ENCODE peak calls at places on chromosomes 11 and 22, in four cellular contexts. One of them, this sample, is unnamed.

GRCh38 chr11:1397146-1397861 is 7.6 kb downstream of the BRSK2 start:
- DNase-seq in CD8-positive, alpha-beta memory T cell: no peak
- DNase-seq in stimulated activated CD4-positive, alpha-beta T cell treated with anti-CD3 and anti-CD28 coated beads, Interleukin-12 subunit alpha, Interleukin-12 subunit beta, amount 100 ng/mL, for 4 hours: no peak
- DNase-seq in endothelial cell of umbilical vein: no peak
- DNase-seq in this sample: no peak

GRCh38 chr22:38984224-38984623 is 2.1 kb downstream of the APOBEC3B start:
- DNase-seq in endothelial cell of umbilical vein: no peak
- DNase-seq in CD8-positive, alpha-beta memory T cell: no peak
- DNase-seq in stimulated activated CD4-positive, alpha-beta T cell treated with anti-CD3 and anti-CD28 coated beads, Interleukin-12 subunit alpha, Interleukin-12 subunit beta, amount 100 ng/mL, for 4 hours: no peak
- DNase-seq in this sample: no peak

GRCh38 chr11:27196040-27196897 is 155.7 kb downstream of the BBOX1 start:
- DNase-seq in stimulated activated CD4-positive, alpha-beta T cell treated with anti-CD3 and anti-CD28 coated beads, Interleukin-12 subunit alpha, Interleukin-12 subunit beta, amount 100 ng/mL, for 4 hours: no peak
- DNase-seq in endothelial cell of umbilical vein: no peak
- DNase-seq in CD8-positive, alpha-beta memory T cell: no peak
- DNase-seq in this sample: no peak

GRCh38 chr11:117828641-117829368 is 4.3 kb upstream of the FXYD2 start:
- DNase-seq in CD8-positive, alpha-beta memory T cell: peak
- DNase-seq in endothelial cell of umbilical vein: peak
- DNase-seq in stimulated activated CD4-positive, alpha-beta T cell treated with anti-CD3 and anti-CD28 coated beads, Interleukin-12 subunit alpha, Interleukin-12 subunit beta, amount 100 ng/mL, for 4 hours: peak
- DNase-seq in this sample: peak

GRCh38 chr11:110128161-110128560 is 35.0 kb downstream of the ZC3H12C start:
- DNase-seq in stimulated activated CD4-positive, alpha-beta T cell treated with anti-CD3 and anti-CD28 coated beads, Interleukin-12 subunit alpha, Interleukin-12 subunit beta, amount 100 ng/mL, for 4 hours: no peak
- DNase-seq in endothelial cell of umbilical vein: no peak
- DNase-seq in CD8-positive, alpha-beta memory T cell: no peak
- DNase-seq in this sample: no peak

GRCh38 chr22:29798318-29798717 is 31.1 kb downstream of the UQCR10 start:
- DNase-seq in stimulated activated CD4-positive, alpha-beta T cell treated with anti-CD3 and anti-CD28 coated beads, Interleukin-12 subunit alpha, Interleukin-12 subunit beta, amount 100 ng/mL, for 4 hours: no peak
- DNase-seq in endothelial cell of umbilical vein: no peak
- DNase-seq in CD8-positive, alpha-beta memory T cell: no peak
- DNase-seq in this sample: no peak

GRCh38 chr11:13007702-13008435 is 1.2 kb upstream of the RASSF10 start:
- DNase-seq in endothelial cell of umbilical vein: no peak
- DNase-seq in CD8-positive, alpha-beta memory T cell: no peak
- DNase-seq in stimulated activated CD4-positive, alpha-beta T cell treated with anti-CD3 and anti-CD28 coated beads, Interleukin-12 subunit alpha, Interleukin-12 subunit beta, amount 100 ng/mL, for 4 hours: no peak
- DNase-seq in this sample: no peak

GRCh38 chr22:24400037-24400725 is 27.2 kb upstream of the ADORA2A start:
- DNase-seq in stimulated activated CD4-positive, alpha-beta T cell treated with anti-CD3 and anti-CD28 coated beads, Interleukin-12 subunit alpha, Interleukin-12 subunit beta, amount 100 ng/mL, for 4 hours: no peak
- DNase-seq in endothelial cell of umbilical vein: no peak
- DNase-seq in CD8-positive, alpha-beta memory T cell: no peak
- DNase-seq in this sample: no peak

GRCh38 chr11:68673991-68674390 is 10.4 kb upstream of the GAL start:
- DNase-seq in endothelial cell of umbilical vein: no peak
- DNase-seq in stimulated activated CD4-positive, alpha-beta T cell treated with anti-CD3 and anti-CD28 coated beads, Interleukin-12 subunit alpha, Interleukin-12 subunit beta, amount 100 ng/mL, for 4 hours: no peak
- DNase-seq in CD8-positive, alpha-beta memory T cell: no peak
- DNase-seq in this sample: no peak

GRCh38 chr11:2300936-2301630 is 635 bp downstream of the C11orf21 start:
- DNase-seq in stimulated activated CD4-positive, alpha-beta T cell treated with anti-CD3 and anti-CD28 coated beads, Interleukin-12 subunit alpha, Interleukin-12 subunit beta, amount 100 ng/mL, for 4 hours: no peak
- DNase-seq in endothelial cell of umbilical vein: no peak
- DNase-seq in CD8-positive, alpha-beta memory T cell: peak
- DNase-seq in this sample: no peak

GRCh38 chr11:133904818-133905515 is 51.8 kb downstream of the IGSF9B start:
- DNase-seq in CD8-positive, alpha-beta memory T cell: no peak
- DNase-seq in stimulated activated CD4-positive, alpha-beta T cell treated with anti-CD3 and anti-CD28 coated beads, Interleukin-12 subunit alpha, Interleukin-12 subunit beta, amount 100 ng/mL, for 4 hours: no peak
- DNase-seq in endothelial cell of umbilical vein: no peak
- DNase-seq in this sample: no peak

GRCh38 chr11:113090716-113091577 is 129.7 kb downstream of the NCAM1 start:
- DNase-seq in endothelial cell of umbilical vein: no peak
- DNase-seq in stimulated activated CD4-positive, alpha-beta T cell treated with anti-CD3 and anti-CD28 coated beads, Interleukin-12 subunit alpha, Interleukin-12 subunit beta, amount 100 ng/mL, for 4 hours: no peak
- DNase-seq in CD8-positive, alpha-beta memory T cell: no peak
- DNase-seq in this sample: no peak

GRCh38 chr11:6526411-6527135 is 29.5 kb downstream of the DNHD1 start:
- DNase-seq in stimulated activated CD4-positive, alpha-beta T cell treated with anti-CD3 and anti-CD28 coated beads, Interleukin-12 subunit alpha, Interleukin-12 subunit beta, amount 100 ng/mL, for 4 hours: no peak
- DNase-seq in endothelial cell of umbilical vein: no peak
- DNase-seq in CD8-positive, alpha-beta memory T cell: no peak
- DNase-seq in this sample: no peak

GRCh38 chr11:2665747-2666710 is 33.8 kb downstream of the KCNQ1OT1 start:
- DNase-seq in endothelial cell of umbilical vein: no peak
- DNase-seq in CD8-positive, alpha-beta memory T cell: no peak
- DNase-seq in stimulated activated CD4-positive, alpha-beta T cell treated with anti-CD3 and anti-CD28 coated beads, Interleukin-12 subunit alpha, Interleukin-12 subunit beta, amount 100 ng/mL, for 4 hours: no peak
- DNase-seq in this sample: no peak

GRCh38 chr11:116540019-116540418 is 232.8 kb downstream of the BUD13 start:
- DNase-seq in endothelial cell of umbilical vein: no peak
- DNase-seq in stimulated activated CD4-positive, alpha-beta T cell treated with anti-CD3 and anti-CD28 coated beads, Interleukin-12 subunit alpha, Interleukin-12 subunit beta, amount 100 ng/mL, for 4 hours: no peak
- DNase-seq in CD8-positive, alpha-beta memory T cell: no peak
- DNase-seq in this sample: no peak

GRCh38 chr11:70672991-70673670 is 274.8 kb downstream of the CTTN start:
- DNase-seq in endothelial cell of umbilical vein: no peak
- DNase-seq in CD8-positive, alpha-beta memory T cell: no peak
- DNase-seq in stimulated activated CD4-positive, alpha-beta T cell treated with anti-CD3 and anti-CD28 coated beads, Interleukin-12 subunit alpha, Interleukin-12 subunit beta, amount 100 ng/mL, for 4 hours: no peak
- DNase-seq in this sample: no peak

GRCh38 chr11:11709447-11710239 is 87.8 kb upstream of the GALNT18 start:
- DNase-seq in endothelial cell of umbilical vein: no peak
- DNase-seq in CD8-positive, alpha-beta memory T cell: no peak
- DNase-seq in stimulated activated CD4-positive, alpha-beta T cell treated with anti-CD3 and anti-CD28 coated beads, Interleukin-12 subunit alpha, Interleukin-12 subunit beta, amount 100 ng/mL, for 4 hours: no peak
- DNase-seq in this sample: no peak

GRCh38 chr11:61021661-61022212 is 50.3 kb downstream of the CD6 start:
- DNase-seq in endothelial cell of umbilical vein: no peak
- DNase-seq in CD8-positive, alpha-beta memory T cell: peak
- DNase-seq in stimulated activated CD4-positive, alpha-beta T cell treated with anti-CD3 and anti-CD28 coated beads, Interleukin-12 subunit alpha, Interleukin-12 subunit beta, amount 100 ng/mL, for 4 hours: peak
- DNase-seq in this sample: peak

GRCh38 chr22:31332886-31333285 is 13.3 kb downstream of the PATZ1 start:
- DNase-seq in endothelial cell of umbilical vein: no peak
- DNase-seq in CD8-positive, alpha-beta memory T cell: no peak
- DNase-seq in stimulated activated CD4-positive, alpha-beta T cell treated with anti-CD3 and anti-CD28 coated beads, Interleukin-12 subunit alpha, Interleukin-12 subunit beta, amount 100 ng/mL, for 4 hours: no peak
- DNase-seq in this sample: no peak

GRCh38 chr22:32693102-32693501 is 108.4 kb upstream of the TIMP3 start:
- DNase-seq in endothelial cell of umbilical vein: no peak
- DNase-seq in CD8-positive, alpha-beta memory T cell: no peak
- DNase-seq in stimulated activated CD4-positive, alpha-beta T cell treated with anti-CD3 and anti-CD28 coated beads, Interleukin-12 subunit alpha, Interleukin-12 subunit beta, amount 100 ng/mL, for 4 hours: no peak
- DNase-seq in this sample: no peak

This sample was measured in CD4-positive, alpha-beta memory T cell.